ENCODE peak calls at places on chromosome 18, in four cellular contexts. D is osteoblast, F is left ventricle myocardium inferior, R is PC-3. L is an unnamed sample.

GRCh38 chr18:62131305-62131909 is 55.4 kb downstream of the PIGN start:
- DNase-seq in D (peak), F (no peak), R (peak), L (no peak)

GRCh38 chr18:26051845-26052244 is 38.6 kb downstream of the SS18 start:
- DNase-seq in D (no peak), F (no peak), R (no peak), L (no peak)

GRCh38 chr18:13605477-13605876 is 120.9 kb downstream of the FAM210A start:
- DNase-seq in D (peak), F (no peak), R (no peak), L (no peak)

GRCh38 chr18:72700961-72701710 is 157.0 kb upstream of the CBLN2 start:
- DNase-seq in D (no peak), F (no peak), R (peak), L (no peak)

GRCh38 chr18:11251891-11252270 is 102.5 kb upstream of the PIEZO2 start:
- DNase-seq in D (no peak), F (no peak), R (no peak), L (no peak)

GRCh38 chr18:64244571-64244970 is 95.7 kb upstream of the LINC00305 start:
- DNase-seq in D (no peak), F (no peak), R (peak), L (no peak)

GRCh38 chr18:75157359-75157758 is 51.6 kb downstream of the PTGR3 start:
- DNase-seq in D (no peak), F (no peak), R (no peak), L (no peak)

GRCh38 chr18:44979813-44980212 is 299.1 kb downstream of the SETBP1 start:
- DNase-seq in D (no peak), F (no peak), R (no peak), L (no peak)

GRCh38 chr18:23401400-23402347 is 51.4 kb upstream of the RIOK3 start:
- DNase-seq in D (peak), F (no peak), R (no peak), L (no peak)

GRCh38 chr18:47754311-47755101 is 176.0 kb downstream of the SMAD2 start:
- DNase-seq in D (peak), F (no peak), R (peak), L (no peak)

GRCh38 chr18:26133652-26134051 is at the start of gene PSMA8:
- DNase-seq in D (no peak), F (peak), R (no peak), L (no peak)

GRCh38 chr18:12598181-12598921 is 59.6 kb downstream of the SPIRE1 start:
- DNase-seq in D (peak), F (no peak), R (peak), L (no peak)

GRCh38 chr18:12308386-12309100 is 502 bp downstream of the TUBB6 start:
- DNase-seq in D (peak), F (peak), R (peak), L (peak)

GRCh38 chr18:39958876-39959275 is 1996.2 kb upstream of the PIK3C3 start:
- DNase-seq in D (no peak), F (no peak), R (no peak), L (no peak)

GRCh38 chr18:12922266-12922665 is 25.5 kb upstream of the SEH1L start:
- DNase-seq in D (no peak), F (no peak), R (no peak), L (no peak)

GRCh38 chr18:29145993-29146539 is 969.1 kb upstream of the CDH2 start:
- DNase-seq in D (no peak), F (no peak), R (no peak), L (no peak)

GRCh38 chr18:55179460-55180195 is 220.4 kb upstream of the CCDC68 start:
- DNase-seq in D (no peak), F (no peak), R (no peak), L (no peak)

GRCh38 chr18:23131693-23132319 is 3.5 kb upstream of the CABLES1 start:
- DNase-seq in D (peak), F (no peak), R (peak), L (no peak)

GRCh38 chr18:41853280-41853679 is 101.8 kb upstream of the PIK3C3 start:
- DNase-seq in D (no peak), F (no peak), R (no peak), L (no peak)

GRCh38 chr18:39033312-39033711 is 1467.7 kb upstream of the CELF4 start:
- DNase-seq in D (no peak), F (no peak), R (no peak), L (no peak)

GRCh38 chr18:12345491-12346239 is 31.4 kb downstream of the AFG3L2 start:
- DNase-seq in D (no peak), F (no peak), R (peak), L (no peak)

GRCh38 chr18:39618265-39619003 is 2052.8 kb upstream of the CELF4 start:
- DNase-seq in D (no peak), F (no peak), R (no peak), L (no peak)

GRCh38 chr18:62061812-62062211 is 125.0 kb downstream of the PIGN start:
- DNase-seq in D (no peak), F (no peak), R (no peak), L (no peak)

GRCh38 chr18:24271381-24272331 is 126.0 kb downstream of the OSBPL1A start:
- DNase-seq in D (peak), F (peak), R (peak), L (peak)

GRCh38 chr18:9827856-9828793 is 57.6 kb upstream of the TXNDC2 start:
- DNase-seq in D (peak), F (peak), R (peak), L (no peak)

GRCh38 chr18:39772155-39772919 is 2182.7 kb upstream of the PIK3C3 start:
- DNase-seq in D (no peak), F (no peak), R (no peak), L (no peak)

GRCh38 chr18:66495844-66496243 is 108.0 kb downstream of the CDH19 start:
- DNase-seq in D (no peak), F (peak), R (peak), L (no peak)

GRCh38 chr18:78031589-78031988 is 781.9 kb downstream of the GALR1 start:
- DNase-seq in D (no peak), F (no peak), R (no peak), L (no peak)

GRCh38 chr18:46250084-46250811 is 146.1 kb downstream of the HAUS1 start:
- DNase-seq in D (peak), F (no peak), R (peak), L (no peak)

GRCh38 chr18:24497052-24497754 is 36.8 kb downstream of the HRH4 start:
- DNase-seq in D (peak), F (no peak), R (no peak), L (no peak)

GRCh38 chr18:75305984-75306383 is 95.4 kb downstream of the TSHZ1 start:
- DNase-seq in D (no peak), F (no peak), R (no peak), L (no peak)

GRCh38 chr18:62183578-62184195 is 3.2 kb downstream of the PIGN start:
- DNase-seq in D (no peak), F (no peak), R (peak), L (no peak)

GRCh38 chr18:23994361-23994902 is 20.1 kb upstream of the TTC39C start:
- DNase-seq in D (peak), F (no peak), R (peak), L (peak)

GRCh38 chr18:13629841-13630747 is 96.3 kb downstream of the FAM210A start:
- DNase-seq in D (peak), F (no peak), R (peak), L (no peak)

GRCh38 chr18:13823707-13824395 is at the start of gene MC5R:
- DNase-seq in D (peak), F (peak), R (peak), L (no peak)

GRCh38 chr18:62458346-62458745 is 64.5 kb upstream of the ZCCHC2 start:
- DNase-seq in D (peak), F (no peak), R (peak), L (no peak)

GRCh38 chr18:37403788-37404187 is 161.8 kb downstream of the CELF4 start:
- DNase-seq in D (no peak), F (no peak), R (no peak), L (no peak)

GRCh38 chr18:59606193-59607175 is 90.7 kb downstream of the CCBE1 start:
- DNase-seq in D (peak), F (peak), R (no peak), L (no peak)

GRCh38 chr18:24627644-24628315 is 167.3 kb downstream of the HRH4 start:
- DNase-seq in D (no peak), F (no peak), R (no peak), L (no peak)

DNA sequence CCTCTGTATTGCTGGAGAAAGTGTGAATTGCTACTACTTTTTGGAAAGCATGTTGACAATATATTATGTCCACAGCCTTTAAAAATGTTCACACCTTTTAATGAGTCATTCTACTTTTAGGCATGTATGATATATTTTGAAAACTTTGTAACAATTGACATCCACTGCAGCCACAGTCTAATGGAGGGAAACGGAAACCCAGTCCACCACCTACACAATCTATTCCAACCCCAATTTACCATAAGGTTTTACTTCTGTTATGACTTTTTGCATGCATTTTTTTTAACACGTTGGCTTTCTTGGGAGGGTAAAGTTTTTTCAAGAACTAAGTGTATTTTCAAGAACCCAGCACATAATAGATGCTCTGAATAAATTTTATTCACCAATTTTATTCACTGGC is 38.5 kb upstream of the ATP8B1 start:
- DNase-seq in D (no peak), F (no peak), R (no peak), L (no peak)
- H3K4me3 ChIP-seq in D (no peak), F (no peak), R (no peak), L (no peak)

GRCh38 chr18:3455090-3455640 is 5.2 kb downstream of the TGIF1 start:
- DNase-seq in D (no peak), F (no peak), R (no peak), L (no peak)
- H3K4me3 ChIP-seq in D (no peak), F (peak), R (peak), L (no peak)

DNA sequence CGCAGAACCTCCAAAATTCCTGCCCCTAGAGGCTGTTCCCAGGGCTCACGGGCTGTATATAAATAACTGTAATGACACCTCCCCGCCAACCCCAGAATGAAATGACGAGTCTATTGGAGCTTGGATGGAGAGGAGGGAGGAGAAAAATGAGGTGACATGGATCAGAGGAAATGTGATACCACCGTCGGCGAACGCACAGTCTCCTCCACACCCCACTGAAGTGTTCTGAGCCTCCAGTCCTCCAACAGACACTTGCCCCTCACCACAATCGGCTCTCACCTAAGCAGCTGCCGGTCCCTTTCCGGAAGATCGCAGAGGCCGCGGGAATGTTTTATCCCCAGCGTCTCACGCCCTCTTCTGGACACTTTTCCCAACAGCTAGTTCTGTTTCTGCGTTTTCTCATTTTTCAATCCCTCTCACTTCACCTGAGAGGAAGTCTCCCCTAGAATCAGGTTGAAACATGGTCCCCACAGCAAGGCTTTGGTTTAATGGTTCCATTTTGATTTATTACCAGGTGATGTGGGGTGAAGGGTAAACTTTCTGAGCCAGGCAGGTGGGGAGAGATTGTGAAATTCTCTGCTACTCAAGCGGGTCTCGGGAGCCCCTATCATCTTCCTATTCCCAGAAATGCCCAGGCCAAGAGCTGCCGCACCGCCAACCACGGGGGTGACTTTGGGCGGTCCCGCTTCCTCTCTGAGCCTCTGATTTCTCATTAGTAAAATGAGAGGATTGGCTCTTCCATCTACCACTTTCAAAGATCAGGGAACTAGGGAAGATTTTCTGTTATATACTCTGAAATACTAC is 9.1 kb upstream of the MYO5B start:
- DNase-seq in D (peak), F (no peak), R (peak), L (no peak)
- H3K4me3 ChIP-seq in D (no peak), F (peak), R (peak), L (no peak)

GRCh38 chr18:500230-500555 is 308 bp downstream of the COLEC12 start:
- DNase-seq in D (peak), F (no peak), R (no peak), L (no peak)
- H3K4me3 ChIP-seq in D (peak), F (peak), R (peak), L (peak)

GRCh38 chr18:58446661-58447060 is 182.2 kb downstream of the ALPK2 start:
- DNase-seq in D (no peak), F (no peak), R (no peak), L (no peak)

GRCh38 chr18:58447342-58448190 is 181.3 kb downstream of the ALPK2 start:
- DNase-seq in D (peak), F (no peak), R (no peak), L (no peak)

GRCh38 chr18:58451115-58451971 is 177.5 kb downstream of the ALPK2 start:
- DNase-seq in D (no peak), F (no peak), R (no peak), L (no peak)

GRCh38 chr18:58451972-58452334 is 176.9 kb downstream of the ALPK2 start:
- DNase-seq in D (no peak), F (no peak), R (no peak), L (no peak)

GRCh38 chr18:58449366-58449935 is 179.4 kb downstream of the ALPK2 start:
- DNase-seq in D (no peak), F (no peak), R (peak), L (no peak)
- H3K4me3 ChIP-seq in D (no peak), F (no peak), R (no peak), L (no peak)

GRCh38 chr18:56240405-56240804 is 398.0 kb downstream of the TXNL1 start:
- DNase-seq in D (no peak), F (no peak), R (peak), L (no peak)

GRCh38 chr18:56246912-56247311 is 391.5 kb downstream of the TXNL1 start:
- DNase-seq in D (no peak), F (no peak), R (no peak), L (no peak)

GRCh38 chr18:56248613-56249235 is 389.7 kb downstream of the TXNL1 start:
- DNase-seq in D (no peak), F (no peak), R (no peak), L (no peak)

GRCh38 chr18:56245856-56246575 is 392.4 kb downstream of the TXNL1 start:
- DNase-seq in D (peak), F (no peak), R (peak), L (no peak)
- H3K4me3 ChIP-seq in D (peak), F (no peak), R (no peak), L (no peak)

GRCh38 chr18:35029103-35029502 is 12.1 kb upstream of the MAPRE2 start:
- DNase-seq in D (no peak), F (peak), R (no peak), L (no peak)
- H3K4me3 ChIP-seq in D (peak), F (peak), R (no peak), L (peak)

GRCh38 chr18:76697441-76697901 is 124.9 kb upstream of the ZNF236 start:
- DNase-seq in D (no peak), F (no peak), R (no peak), L (no peak)
- H3K4me3 ChIP-seq in D (peak), F (peak), R (no peak), L (no peak)

L was measured in tibial artery.